ENCODE peak calls at places on chromosome 22, in four cellular contexts. N is right lobe of liver, J is ovary, G is heart right ventricle. L is an unnamed sample. For H3K4me1, the result is how much of the 10 kb centered on the place peaks cover.

GRCh38 chr22:47627561-47628253 is 865.3 kb downstream of the TBC1D22A start:
- DNase-seq in G (no peak), J (peak), N (no peak), L (no peak)

GRCh38 chr22:42926034-42926433 is 69.0 kb upstream of the ARFGAP3 start:
- DNase-seq in J (no peak), G (no peak), N (no peak), L (no peak)

GRCh38 chr22:50696251-50696798 is 23.7 kb downstream of the SHANK3 start:
- DNase-seq in G (no peak), J (no peak), N (no peak), L (no peak)

GRCh38 chr22:42970029-42970428 is 44.9 kb downstream of the PACSIN2 start:
- DNase-seq in N (no peak), G (no peak), J (no peak), L (no peak)

GRCh38 chr22:36772451-36772850 is 3.5 kb downstream of the IFT27 start:
- DNase-seq in N (no peak), J (no peak), G (no peak), L (no peak)

GRCh38 chr22:23690713-23691112 is at the start of gene RGL4:
- DNase-seq in N (no peak), J (no peak), G (no peak), L (no peak)

GRCh38 chr22:46064236-46064965 is 85.9 kb upstream of the PPARA start:
- DNase-seq in G (no peak), N (peak), J (peak), L (peak)

GRCh38 chr22:24427500-24428164 is at the start of gene ADORA2A:
- DNase-seq in G (no peak), J (no peak), N (peak), L (peak)

GRCh38 chr22:44597616-44598015 is 99.6 kb upstream of the RTL6 start:
- DNase-seq in G (no peak), N (no peak), J (no peak), L (no peak)

GRCh38 chr22:44151661-44152060 is 29.1 kb upstream of the PARVG start:
- DNase-seq in N (no peak), G (no peak), J (peak), L (no peak)

GRCh38 chr22:22948651-22949611 is 61.3 kb downstream of the IGLL5 start:
- DNase-seq in N (no peak), G (no peak), J (no peak), L (no peak)

GRCh38 chr22:37043828-37044538 is 7.6 kb upstream of the KCTD17 start:
- DNase-seq in G (peak), J (peak), N (peak), L (peak)

GRCh38 chr22:45007946-45008852 is 1.6 kb downstream of the PHF21B start:
- DNase-seq in J (peak), G (peak), N (peak), L (peak)

GRCh38 chr22:45946805-45947600 is 30.0 kb downstream of the WNT7B start:
- DNase-seq in G (no peak), J (no peak), N (no peak), L (no peak)

GRCh38 chr22:44604455-44604854 is 97.5 kb upstream of the PRR5 start:
- DNase-seq in G (no peak), N (no peak), J (no peak), L (no peak)

GRCh38 chr22:24421428-24421931 is 5.9 kb upstream of the ADORA2A start:
- DNase-seq in N (no peak), G (no peak), J (no peak), L (peak)

GRCh38 chr22:46322711-46323110 is 12.8 kb upstream of the TRMU start:
- DNase-seq in G (no peak), N (no peak), J (no peak), L (no peak)

GRCh38 chr22:49370841-49371301 is 456.8 kb downstream of the BRD1 start:
- DNase-seq in J (no peak), G (no peak), N (no peak), L (no peak)

GRCh38 chr22:46087816-46088277 is 62.5 kb upstream of the PPARA start:
- DNase-seq in N (peak), G (peak), J (peak), L (peak)

GRCh38 chr22:38238519-38239051 is 34.2 kb downstream of the TMEM184B start:
- DNase-seq in N (no peak), G (no peak), J (no peak), L (no peak)

GRCh38 chr22:38243007-38243775 is 29.6 kb downstream of the TMEM184B start:
- DNase-seq in N (no peak), G (no peak), J (peak), L (peak)

GRCh38 chr22:38244106-38244505 is 28.7 kb downstream of the TMEM184B start:
- DNase-seq in G (no peak), J (no peak), N (no peak), L (no peak)

GRCh38 chr22:38239101-38239761 is 33.6 kb downstream of the TMEM184B start:
- DNase-seq in J (no peak), N (no peak), G (no peak), L (no peak)

GRCh38 chr22:38240734-38241252 is 32.0 kb downstream of the TMEM184B start:
- DNase-seq in J (no peak), G (no peak), N (no peak), L (no peak)
- H3K4me1 ChIP-seq in J (under half), G (half or more), N (under half), L (under half)

GRCh38 chr22:20239951-20240773 is 28.0 kb downstream of the RTN4R start:
- DNase-seq in J (peak), G (peak), N (no peak), L (peak)
- H3K4me1 ChIP-seq in J (under half), G (half or more), N (under half), L (under half)

GRCh38 chr22:18144105-18144504 is 5.9 kb upstream of the USP18 start:
- DNase-seq in G (no peak), N (no peak), J (no peak), L (no peak)

GRCh38 chr22:18147791-18148507 is 2.0 kb upstream of the USP18 start:
- DNase-seq in G (no peak), J (no peak), N (no peak), L (no peak)

GRCh38 chr22:18145676-18146388 is 4.1 kb upstream of the USP18 start:
- DNase-seq in G (no peak), N (no peak), J (no peak), L (no peak)

GRCh38 chr22:18148508-18148965 is 1.4 kb upstream of the USP18 start:
- DNase-seq in J (no peak), G (no peak), N (no peak), L (no peak)

DNA sequence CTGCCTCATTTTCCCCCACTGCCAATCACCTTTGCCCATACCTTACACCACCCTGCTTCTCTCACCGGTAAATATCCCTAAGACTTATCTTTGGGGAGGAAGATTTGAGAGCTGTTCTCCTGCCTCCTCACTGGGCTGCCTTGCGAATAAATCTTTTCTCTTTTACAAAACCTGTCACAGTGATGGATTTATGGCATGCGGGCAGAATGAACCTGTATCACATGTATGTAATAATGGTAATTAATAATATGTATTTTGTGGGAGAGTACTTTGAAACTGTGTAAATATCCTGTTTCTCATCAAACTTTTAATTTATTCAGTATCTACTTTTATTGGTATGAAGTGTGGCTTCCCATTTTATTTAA is 3.6 kb upstream of the USP18 start:
- DNase-seq in N (no peak), G (no peak), J (no peak), L (no peak)
- H3K4me1 ChIP-seq in N (under half), G (under half), J (under half), L (under half)

DNA sequence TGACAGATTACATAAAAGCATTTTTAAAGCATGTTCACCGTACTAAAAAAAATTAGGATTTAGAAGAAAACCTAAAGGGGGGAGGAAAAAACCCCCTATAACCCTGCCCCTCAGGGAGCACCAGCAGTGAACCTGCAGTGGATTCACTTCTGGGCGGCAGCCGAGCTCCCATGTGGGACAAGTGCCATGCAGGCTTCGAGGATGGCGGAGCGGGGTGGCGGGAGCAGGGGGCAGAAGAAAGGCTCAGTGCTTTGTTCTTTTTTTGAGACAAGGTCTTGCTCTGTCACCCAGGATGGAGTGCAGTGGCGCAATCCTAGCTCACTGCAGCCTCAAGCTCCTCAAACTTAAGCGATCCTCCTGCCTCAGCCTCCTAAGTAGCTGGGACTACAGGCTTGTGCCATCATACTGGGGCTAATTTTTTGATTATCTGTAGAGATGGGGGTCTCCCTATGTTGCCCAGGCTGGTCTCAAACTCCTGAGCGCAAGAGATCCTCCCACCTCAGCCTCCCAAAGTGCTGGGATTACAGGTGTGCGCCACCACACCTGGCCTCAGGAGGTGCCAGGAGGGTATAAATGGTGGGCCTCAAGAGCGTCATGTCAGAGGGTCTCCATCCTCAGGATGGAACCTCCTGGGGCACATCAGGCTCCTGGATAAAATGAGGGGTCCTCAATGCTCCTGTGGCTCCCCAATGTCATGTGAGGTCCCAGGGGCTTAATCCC is 34.0 kb downstream of the PPM1F start:
- DNase-seq in J (no peak), N (no peak), G (no peak), L (no peak)
- H3K4me1 ChIP-seq in J (under half), N (under half), G (under half), L (under half)

GRCh38 chr22:26476705-26477340 is 6.8 kb downstream of the HPS4 start:
- DNase-seq in G (no peak), N (no peak), J (no peak), L (no peak)
- H3K4me1 ChIP-seq in G (under half), N (under half), J (under half), L (under half)

GRCh38 chr22:31447337-31447736 is 42.3 kb downstream of the EIF4ENIF1 start:
- DNase-seq in J (no peak), N (no peak), G (no peak), L (no peak)

GRCh38 chr22:31448382-31448781 is 41.3 kb downstream of the EIF4ENIF1 start:
- DNase-seq in N (no peak), G (no peak), J (no peak), L (no peak)

GRCh38 chr22:31446208-31446607 is 43.4 kb downstream of the EIF4ENIF1 start:
- DNase-seq in N (no peak), J (no peak), G (no peak), L (no peak)

GRCh38 chr22:31445642-31446041 is 44.0 kb downstream of the EIF4ENIF1 start:
- DNase-seq in J (no peak), G (no peak), N (no peak), L (no peak)

GRCh38 chr22:31446767-31447166 is 42.9 kb downstream of the EIF4ENIF1 start:
- DNase-seq in N (no peak), G (no peak), J (no peak), L (no peak)
- H3K4me1 ChIP-seq in N (under half), G (half or more), J (under half), L (under half)

GRCh38 chr22:39288135-39288898 is 31.1 kb downstream of the RPL3 start:
- DNase-seq in G (no peak), N (no peak), J (no peak), L (no peak)
- H3K4me1 ChIP-seq in G (under half), N (under half), J (under half), L (under half)

GRCh38 chr22:28029201-28029948 is 110.3 kb upstream of the PITPNB start:
- DNase-seq in J (no peak), G (peak), N (no peak), L (peak)
- H3K4me1 ChIP-seq in J (under half), G (half or more), N (under half), L (under half)

DNA sequence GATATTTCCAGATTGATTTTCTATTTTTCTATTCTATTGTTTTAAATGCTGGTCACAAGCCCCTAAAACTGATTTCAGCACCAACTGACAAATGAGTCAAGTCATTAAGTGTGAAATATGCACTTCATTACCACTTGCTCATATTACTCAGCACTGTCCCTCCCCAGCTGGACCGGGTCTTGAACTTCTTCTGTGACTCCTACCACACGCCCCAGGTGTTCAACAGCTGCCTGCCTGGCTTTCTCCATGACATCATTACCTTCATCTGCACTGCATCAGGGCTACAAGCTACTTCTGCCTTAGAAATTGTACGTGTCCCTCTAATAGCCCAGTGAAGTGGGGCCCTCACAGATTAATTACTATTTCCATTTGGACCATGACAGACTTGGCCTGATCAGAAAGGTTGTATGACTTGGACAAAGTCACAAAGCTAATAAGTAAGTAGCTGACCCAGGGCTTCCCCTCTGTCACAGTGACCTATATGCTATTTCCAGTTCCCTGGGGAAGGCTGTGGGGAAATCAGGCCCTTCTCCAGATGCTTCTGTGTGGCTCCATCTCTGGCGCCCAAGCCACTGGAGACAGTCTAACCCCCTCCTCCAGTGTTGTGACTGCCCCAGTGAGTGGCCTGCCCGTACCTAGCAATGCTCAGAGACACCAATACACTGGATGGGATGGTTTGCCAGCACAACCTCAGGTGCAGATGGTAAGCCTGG is 18.1 kb downstream of the TBC1D10A start:
- DNase-seq in N (no peak), G (no peak), J (no peak), L (no peak)
- H3K4me1 ChIP-seq in N (under half), G (half or more), J (half or more), L (half or more)

DNA sequence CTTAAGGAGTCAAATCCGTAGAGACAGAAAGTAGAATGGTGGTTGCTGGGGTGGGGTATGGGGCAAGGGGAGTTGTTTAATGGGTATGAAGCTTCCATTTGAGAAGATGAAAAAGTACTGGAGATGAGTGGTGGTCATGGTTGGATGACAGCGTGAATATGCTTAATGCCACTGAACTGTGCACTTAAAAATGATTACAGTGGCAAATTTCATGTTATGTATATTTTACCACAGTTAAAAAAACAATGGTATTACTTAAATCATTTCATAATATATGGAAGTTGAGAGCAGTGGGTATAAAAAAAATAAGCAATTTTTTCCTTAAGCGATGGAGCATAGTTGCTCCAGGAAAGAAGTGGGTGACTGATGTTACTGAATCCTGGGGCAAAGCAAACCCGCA is 67.1 kb downstream of the C22orf31 start:
- DNase-seq in N (no peak), G (no peak), J (no peak), L (no peak)
- H3K4me1 ChIP-seq in N (under half), G (under half), J (under half), L (under half)